ENCODE peak calls at places on chromosome 14, in eight cellular contexts. P is gastrocnemius medialis, G is left ventricle myocardium inferior, I is sigmoid colon, T is endothelial cell of umbilical vein, B is neural progenitor cell, E is HCT116, M is SK-N-SH. Z is an unnamed sample.
A peak's percentile ranks its signal among the peaks of the same experiment; 100 is the strongest.

GRCh38 chr14:100031506-100032281 is 33.5 kb upstream of the EVL start:
- DNase-seq in P (peak; percentile 51), G (no peak), I (peak; percentile 80), T (peak; percentile 84), B (no peak), E (peak; percentile 71), M (no peak), Z (peak; percentile 75)

GRCh38 chr14:72104011-72104613 is 171.9 kb downstream of the RGS6 start:
- DNase-seq in P (no peak), G (no peak), I (no peak), T (no peak), B (peak; percentile 45), E (peak; percentile 3), M (peak; percentile 36), Z (no peak)

GRCh38 chr14:70234066-70234950 is 45.6 kb upstream of the SLC8A3 start:
- DNase-seq in P (no peak), G (no peak), I (no peak), T (no peak), B (no peak), E (no peak), M (no peak), Z (no peak)

GRCh38 chr14:21987937-21988336 is 314.3 kb upstream of the OR4E1 start:
- DNase-seq in P (no peak), G (no peak), I (no peak), T (peak; percentile 39), B (peak; percentile 75), E (peak; percentile 45), M (peak; percentile 11), Z (no peak)

GRCh38 chr14:36553650-36554260 is 28.7 kb downstream of the NKX2-8 start:
- DNase-seq in P (no peak), G (no peak), I (no peak), T (peak; percentile 49), B (peak; percentile 66), E (peak; percentile 41), M (peak; percentile 45), Z (no peak)

GRCh38 chr14:63039800-63040380 is 5.4 kb downstream of the KCNH5 start:
- DNase-seq in P (no peak), G (no peak), I (no peak), T (peak; percentile 66), B (peak; percentile 85), E (no peak), M (peak; percentile 35), Z (no peak)

GRCh38 chr14:77124345-77125274 is 17.0 kb downstream of the ZDHHC22 start:
- DNase-seq in P (peak; percentile 46), G (peak; percentile 46), I (no peak), T (peak; percentile 53), B (peak; percentile 82), E (no peak), M (peak; percentile 92), Z (no peak)

GRCh38 chr14:58746261-58746660 is 108.5 kb downstream of the DACT1 start:
- DNase-seq in P (no peak), G (no peak), I (no peak), T (no peak), B (no peak), E (peak; percentile 69), M (no peak), Z (no peak)

GRCh38 chr14:80427101-80427500 is 215.8 kb upstream of the DIO2 start:
- DNase-seq in P (no peak), G (no peak), I (no peak), T (no peak), B (no peak), E (no peak), M (no peak), Z (no peak)

GRCh38 chr14:68499451-68499850 is 293.4 kb downstream of the ZFP36L1 start:
- DNase-seq in P (no peak), G (no peak), I (no peak), T (no peak), B (no peak), E (no peak), M (no peak), Z (no peak)

GRCh38 chr14:104388631-104389325 is 190.8 kb upstream of the C14orf180 start:
- DNase-seq in P (no peak), G (no peak), I (peak; percentile 60), T (no peak), B (no peak), E (no peak), M (peak; percentile 36), Z (no peak)

GRCh38 chr14:52948039-52948438 is 2.8 kb downstream of the FERMT2 start:
- DNase-seq in P (no peak), G (no peak), I (no peak), T (no peak), B (no peak), E (no peak), M (no peak), Z (no peak)

GRCh38 chr14:50835280-50835679 is 4.3 kb upstream of the NIN start:
- DNase-seq in P (no peak), G (no peak), I (no peak), T (no peak), B (no peak), E (no peak), M (no peak), Z (no peak)

GRCh38 chr14:95190857-95191256 is 33.5 kb upstream of the DICER1 start:
- DNase-seq in P (no peak), G (no peak), I (no peak), T (no peak), B (no peak), E (no peak), M (no peak), Z (no peak)

GRCh38 chr14:69002069-69002468 is 23.0 kb upstream of the ACTN1 start:
- DNase-seq in P (no peak), G (no peak), I (no peak), T (no peak), B (peak; percentile 40), E (no peak), M (no peak), Z (no peak)

GRCh38 chr14:103097244-103097993 is 2.9 kb downstream of the EXOC3L4 start:
- DNase-seq in P (no peak), G (no peak), I (no peak), T (no peak), B (no peak), E (no peak), M (no peak), Z (no peak)

GRCh38 chr14:103094406-103095209 is at the start of gene EXOC3L4:
- DNase-seq in P (no peak), G (no peak), I (no peak), T (no peak), B (no peak), E (no peak), M (no peak), Z (no peak)

GRCh38 chr14:103097994-103098957 is 3.8 kb downstream of the EXOC3L4 start:
- DNase-seq in P (no peak), G (no peak), I (no peak), T (no peak), B (no peak), E (no peak), M (no peak), Z (no peak)

GRCh38 chr14:103095210-103095778 is 769 bp downstream of the EXOC3L4 start:
- DNase-seq in P (no peak), G (no peak), I (no peak), T (no peak), B (no peak), E (no peak), M (no peak), Z (no peak)

DNA sequence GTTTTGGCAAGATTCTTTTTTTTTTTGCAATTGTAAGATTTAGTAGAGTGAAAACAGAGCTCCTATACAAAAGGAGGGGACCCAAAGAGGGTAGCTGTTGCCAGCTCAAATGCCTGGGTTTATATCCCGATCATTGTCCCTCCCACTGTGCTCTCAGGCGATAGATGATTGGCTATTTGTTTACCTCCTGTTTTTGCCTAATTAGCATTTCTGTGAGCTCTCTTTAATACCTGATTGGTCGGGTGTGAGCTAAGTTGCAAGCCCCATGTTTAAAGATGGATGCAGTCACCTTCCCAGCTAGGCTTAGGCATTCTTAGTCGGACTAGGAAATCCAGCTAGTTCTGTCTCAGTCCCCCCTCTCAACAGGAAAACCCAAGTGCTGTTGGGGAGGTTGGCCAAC is 1.9 kb downstream of the EXOC3L4 start:
- DNase-seq in P (no peak), G (no peak), I (no peak), T (no peak), B (no peak), E (no peak), M (no peak), Z (no peak)
- H3K4me3 ChIP-seq in P (no peak overlapping the region), G (no peak overlapping the region), I (no peak overlapping the region), T (no peak overlapping the region), B (no peak overlapping the region), E (no peak overlapping the region), M (no peak overlapping the region), Z (no peak overlapping the region)

GRCh38 chr14:65937804-65938316 is 525.3 kb downstream of the FUT8 start:
- DNase-seq in P (no peak), G (no peak), I (no peak), T (no peak), B (no peak), E (no peak), M (no peak), Z (no peak)
- TF ChIP-seq CTCF in P (no peak), G (no peak), I (no peak), T (no peak), B (no peak), E (no peak), M (no peak), Z (no peak)

DNA sequence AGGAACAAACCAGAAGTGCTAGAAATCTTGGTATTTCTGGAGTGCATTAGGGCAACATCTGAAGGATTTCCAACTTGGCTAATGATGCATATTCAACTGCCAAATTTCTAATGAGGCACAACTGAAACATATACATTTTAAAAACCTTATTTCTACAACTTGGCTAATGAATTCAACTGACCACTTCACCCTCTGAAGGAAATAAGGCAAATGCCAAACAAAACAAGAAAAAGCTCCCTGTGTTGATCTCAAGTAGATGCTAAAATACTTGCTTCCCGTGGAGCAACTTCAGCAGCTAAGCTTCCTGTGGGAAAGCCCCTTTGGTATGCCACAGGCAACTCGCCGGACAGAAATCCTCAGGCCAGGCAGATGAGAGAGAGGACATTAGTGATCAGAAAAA is 167.1 kb downstream of the TTC7B start:
- DNase-seq in P (no peak), G (no peak), I (no peak), T (peak; percentile 70), B (no peak), E (no peak), M (no peak), Z (no peak)
- H3K27ac ChIP-seq in P (no peak overlapping the region), G (no peak overlapping the region), I (no peak overlapping the region), T (no peak overlapping the region), B (no peak overlapping the region), E (no peak overlapping the region), M (no peak overlapping the region), Z (peak overlapping the region; percentile 2)

GRCh38 chr14:96905825-96906224 is 108.6 kb downstream of the VRK1 start:
- DNase-seq in P (no peak), G (no peak), I (no peak), T (no peak), B (no peak), E (no peak), M (no peak), Z (no peak)

GRCh38 chr14:96905065-96905464 is 107.9 kb downstream of the VRK1 start:
- DNase-seq in P (no peak), G (no peak), I (no peak), T (no peak), B (no peak), E (no peak), M (no peak), Z (no peak)

GRCh38 chr14:96904201-96904600 is 107.0 kb downstream of the VRK1 start:
- DNase-seq in P (no peak), G (no peak), I (no peak), T (no peak), B (no peak), E (no peak), M (no peak), Z (no peak)

GRCh38 chr14:96903444-96904023 is 106.4 kb downstream of the VRK1 start:
- DNase-seq in P (no peak), G (no peak), I (no peak), T (no peak), B (no peak), E (no peak), M (no peak), Z (no peak)

GRCh38 chr14:96906434-96906833 is 109.3 kb downstream of the VRK1 start:
- DNase-seq in P (no peak), G (no peak), I (no peak), T (no peak), B (no peak), E (no peak), M (no peak), Z (no peak)
- H3K4me3 ChIP-seq in P (no peak overlapping the region), G (no peak overlapping the region), I (no peak overlapping the region), T (no peak overlapping the region), B (no peak overlapping the region), E (no peak overlapping the region), M (no peak overlapping the region), Z (no peak overlapping the region)